ENCODE peak calls at places on chromosomes 6 and 20, in four cellular contexts. C is activated CD8-positive, alpha-beta memory T cell treated with anti-CD3 and anti-CD28 coated beads for 1 hour; X is Caki2; V is fibroblast of mammary gland. W is an unnamed sample.

GRCh38 chr6:53287336-53288225 is 61.2 kb downstream of the ELOVL5 start:
- DNase-seq in V (no peak), C (no peak), X (no peak), W (no peak)

GRCh38 chr6:100300221-100300736 is 164.4 kb downstream of the SIM1 start:
- DNase-seq in C (no peak), X (peak; percentile 89), V (peak; percentile 97), W (peak; percentile 97)

GRCh38 chr6:32082951-32083350 is 26.2 kb downstream of the TNXB start:
- DNase-seq in V (peak; percentile 94), X (no peak), C (no peak), W (peak; percentile 97)

GRCh38 chr20:13302647-13303425 is 81.8 kb downstream of the ISM1 start:
- DNase-seq in C (no peak), X (peak; percentile 23), V (peak; percentile 17), W (peak; percentile 12)

GRCh38 chr6:43989556-43990248 is 137.6 kb downstream of the MRPL14 start:
- DNase-seq in X (no peak), C (no peak), V (no peak), W (no peak)

GRCh38 chr6:14732845-14733757 is 512.8 kb upstream of the JARID2 start:
- DNase-seq in V (peak; percentile 92), X (peak; percentile 65), C (no peak), W (peak; percentile 52)

GRCh38 chr6:71681234-71681867 is 205.0 kb upstream of the RIMS1 start:
- DNase-seq in V (no peak), C (no peak), X (no peak), W (no peak)

GRCh38 chr6:34990971-34991560 is 102.0 kb downstream of the ANKS1A start:
- DNase-seq in X (no peak), C (no peak), V (peak; percentile 34), W (peak; percentile 78)

GRCh38 chr6:18147160-18147559 is 7.7 kb downstream of the TPMT start:
- DNase-seq in X (peak; percentile 55), V (peak; percentile 79), C (no peak), W (peak; percentile 64)

GRCh38 chr20:35297153-35297552 is 4.9 kb upstream of the FAM83C start:
- DNase-seq in V (peak; percentile 42), C (no peak), X (peak; percentile 50), W (no peak)

GRCh38 chr6:157755752-157756411 is 67.2 kb upstream of the SNX9 start:
- DNase-seq in C (peak; percentile 35), V (no peak), X (no peak), W (no peak)

GRCh38 chr6:142846883-142847287 is 98.1 kb downstream of the HIVEP2 start:
- DNase-seq in X (peak; percentile 78), V (peak; percentile 92), C (no peak), W (peak; percentile 92)

GRCh38 chr20:64035933-64036345 is at the start of gene C20orf204:
- DNase-seq in C (no peak), X (no peak), V (no peak), W (no peak)

GRCh38 chr20:51089272-51089671 is 66.4 kb upstream of the KCNG1 start:
- DNase-seq in X (no peak), V (no peak), C (no peak), W (no peak)

GRCh38 chr20:59363094-59363493 is 62.7 kb downstream of the EDN3 start:
- DNase-seq in C (no peak), V (no peak), X (no peak), W (no peak)

GRCh38 chr6:28866342-28867077 is 57.3 kb downstream of the TRIM27 start:
- DNase-seq in V (peak; percentile 23), X (peak; percentile 93), C (peak; percentile 40), W (peak; percentile 30)

GRCh38 chr6:14422917-14423316 is 305.3 kb downstream of the CD83 start:
- DNase-seq in C (no peak), V (no peak), X (no peak), W (no peak)

GRCh38 chr6:112086744-112087135 is 542 bp downstream of the TUBE1 start:
- DNase-seq in X (peak; percentile 38), C (no peak), V (peak; percentile 67), W (peak; percentile 55)

GRCh38 chr20:54479138-54479906 is 3.9 kb downstream of the DOK5 start:
- DNase-seq in V (peak; percentile 11), X (peak; percentile 10), C (no peak), W (no peak)

GRCh38 chr20:43915209-43916072 is 789 bp downstream of the TOX2 start:
- DNase-seq in C (peak; percentile 4), V (peak; percentile 14), X (no peak), W (peak; percentile 24)

GRCh38 chr20:31630187-31630790 is 7.4 kb upstream of the COX4I2 start:
- DNase-seq in C (no peak), V (peak; percentile 35), X (no peak), W (no peak)

GRCh38 chr6:52020961-52021570 is 66.3 kb downstream of the PKHD1 start:
- DNase-seq in V (peak; percentile 33), C (no peak), X (peak; percentile 38), W (peak; percentile 33)

GRCh38 chr20:44475694-44476560 is at the start of gene TTPAL:
- DNase-seq in X (peak; percentile 79), C (peak; percentile 59), V (peak; percentile 84), W (peak; percentile 73)

GRCh38 chr20:37395411-37395800 is 49.5 kb downstream of the SRC start:
- DNase-seq in V (no peak), C (no peak), X (no peak), W (no peak)

GRCh38 chr6:9412951-9413559 is 977.7 kb upstream of the SLC35B3 start:
- DNase-seq in C (no peak), V (peak; percentile 28), X (no peak), W (peak; percentile 13)

GRCh38 chr20:2866236-2866635 is 7.0 kb upstream of the PTPRA start:
- DNase-seq in V (no peak), X (no peak), C (no peak), W (no peak)

GRCh38 chr20:44537993-44538392 is 16.1 kb upstream of the SERINC3 start:
- DNase-seq in X (no peak), V (no peak), C (no peak), W (no peak)

GRCh38 chr20:39299783-39300182 is 337.6 kb downstream of the DHX35 start:
- DNase-seq in C (no peak), V (no peak), X (no peak), W (no peak)

GRCh38 chr6:163146036-163146435 is 268.5 kb upstream of the QKI start:
- DNase-seq in X (no peak), C (no peak), V (no peak), W (peak; percentile 37)

GRCh38 chr6:100892116-100892515 is 11.0 kb upstream of the ASCC3 start:
- DNase-seq in C (no peak), X (no peak), V (no peak), W (no peak)

GRCh38 chr6:142871910-142872331 is 73.1 kb downstream of the HIVEP2 start:
- DNase-seq in X (peak; percentile 96), C (no peak), V (peak; percentile 96), W (peak; percentile 91)

GRCh38 chr6:132932566-132932965 is 118.2 kb downstream of the RPS12 start:
- DNase-seq in V (no peak), X (no peak), C (no peak), W (no peak)

GRCh38 chr6:27743787-27744186 is 168.4 kb downstream of the OR2B2 start:
- DNase-seq in X (no peak), V (no peak), C (no peak), W (no peak)

GRCh38 chr6:658244-658643 is 1.3 kb upstream of the HUS1B start:
- DNase-seq in X (no peak), V (peak; percentile 30), C (no peak), W (peak; percentile 61)

GRCh38 chr20:19252670-19253120 is 40.3 kb downstream of the SLC24A3 start:
- DNase-seq in X (no peak), V (peak; percentile 83), C (no peak), W (peak; percentile 84)

GRCh38 chr6:50829898-50830439 is 11.3 kb downstream of the TFAP2B start:
- DNase-seq in V (no peak), C (no peak), X (no peak), W (no peak)

GRCh38 chr6:122495612-122496011 is 24.0 kb upstream of the SERINC1 start:
- DNase-seq in X (no peak), C (no peak), V (no peak), W (no peak)

GRCh38 chr6:29561091-29561490 is 1.6 kb upstream of the UBD start:
- DNase-seq in V (no peak), C (no peak), X (peak; percentile 40), W (no peak)

GRCh38 chr20:1185781-1186334 is 1.1 kb upstream of the TMEM74B start:
- DNase-seq in V (peak; percentile 41), X (peak; percentile 32), C (no peak), W (peak; percentile 23)

GRCh38 chr20:39909447-39909846 is 779.6 kb downstream of the MAFB start:
- DNase-seq in C (no peak), V (no peak), X (no peak), W (no peak)